ENCODE peak calls at places on chromosomes 2 and 18, in nine cellular contexts. One of them, this sample, is unnamed.

GRCh38 chr18:9177047-9177446 is 40.5 kb downstream of the ANKRD12 start:
- DNase-seq in breast epithelium: no peak
- DNase-seq in suprapubic skin: no peak
- DNase-seq in HCT116: no peak
- DNase-seq in SK-N-MC: peak
- DNase-seq in K562: no peak
- DNase-seq in GM23338: no peak
- DNase-seq in sigmoid colon: no peak
- DNase-seq in HL-60: no peak
- DNase-seq in this sample: no peak

GRCh38 chr2:161552015-161552414 is 72.2 kb upstream of the SLC4A10 start:
- DNase-seq in breast epithelium: no peak
- DNase-seq in HL-60: no peak
- DNase-seq in GM23338: no peak
- DNase-seq in suprapubic skin: no peak
- DNase-seq in sigmoid colon: no peak
- DNase-seq in K562: no peak
- DNase-seq in HCT116: no peak
- DNase-seq in SK-N-MC: no peak
- DNase-seq in this sample: no peak

GRCh38 chr2:6865346-6866238 is at the start of gene CMPK2:
- DNase-seq in GM23338: peak
- DNase-seq in K562: peak
- DNase-seq in HL-60: peak
- DNase-seq in breast epithelium: no peak
- DNase-seq in HCT116: no peak
- DNase-seq in sigmoid colon: peak
- DNase-seq in SK-N-MC: no peak
- DNase-seq in suprapubic skin: peak
- DNase-seq in this sample: peak

GRCh38 chr2:121253021-121253673 is 31.9 kb downstream of the TFCP2L1 start:
- DNase-seq in SK-N-MC: no peak
- DNase-seq in suprapubic skin: peak
- DNase-seq in HL-60: no peak
- DNase-seq in HCT116: no peak
- DNase-seq in sigmoid colon: peak
- DNase-seq in GM23338: no peak
- DNase-seq in breast epithelium: no peak
- DNase-seq in K562: peak
- DNase-seq in this sample: no peak

GRCh38 chr18:45724591-45724990 is 610 bp downstream of the SLC14A1 start:
- DNase-seq in K562: no peak
- DNase-seq in GM23338: no peak
- DNase-seq in breast epithelium: no peak
- DNase-seq in sigmoid colon: no peak
- DNase-seq in SK-N-MC: no peak
- DNase-seq in HL-60: no peak
- DNase-seq in suprapubic skin: no peak
- DNase-seq in HCT116: no peak
- DNase-seq in this sample: no peak

GRCh38 chr2:241620419-241620769 is 16.6 kb downstream of the THAP4 start:
- DNase-seq in GM23338: no peak
- DNase-seq in HL-60: no peak
- DNase-seq in sigmoid colon: no peak
- DNase-seq in breast epithelium: no peak
- DNase-seq in SK-N-MC: no peak
- DNase-seq in K562: peak
- DNase-seq in HCT116: peak
- DNase-seq in suprapubic skin: no peak
- DNase-seq in this sample: no peak

GRCh38 chr2:197198890-197199289 is 111.7 kb downstream of the ANKRD44 start:
- DNase-seq in sigmoid colon: no peak
- DNase-seq in suprapubic skin: peak
- DNase-seq in HCT116: no peak
- DNase-seq in K562: peak
- DNase-seq in HL-60: peak
- DNase-seq in SK-N-MC: no peak
- DNase-seq in GM23338: no peak
- DNase-seq in breast epithelium: peak
- DNase-seq in this sample: peak

GRCh38 chr2:231515603-231516002 is 14.6 kb downstream of the NMUR1 start:
- DNase-seq in HL-60: no peak
- DNase-seq in suprapubic skin: peak
- DNase-seq in K562: peak
- DNase-seq in HCT116: no peak
- DNase-seq in sigmoid colon: peak
- DNase-seq in breast epithelium: no peak
- DNase-seq in GM23338: no peak
- DNase-seq in SK-N-MC: no peak
- DNase-seq in this sample: no peak

GRCh38 chr2:26691140-26691539 is 1.4 kb upstream of the KCNK3 start:
- DNase-seq in sigmoid colon: no peak
- DNase-seq in HCT116: no peak
- DNase-seq in K562: no peak
- DNase-seq in SK-N-MC: no peak
- DNase-seq in suprapubic skin: no peak
- DNase-seq in GM23338: no peak
- DNase-seq in breast epithelium: no peak
- DNase-seq in HL-60: no peak
- DNase-seq in this sample: no peak

GRCh38 chr2:25062461-25062860 is 20.6 kb downstream of the EFR3B start:
- DNase-seq in GM23338: no peak
- DNase-seq in sigmoid colon: peak
- DNase-seq in SK-N-MC: no peak
- DNase-seq in HL-60: no peak
- DNase-seq in HCT116: no peak
- DNase-seq in suprapubic skin: no peak
- DNase-seq in K562: no peak
- DNase-seq in breast epithelium: peak
- DNase-seq in this sample: no peak

GRCh38 chr2:46909771-46910419 is 5.7 kb downstream of the MCFD2 start:
- DNase-seq in suprapubic skin: no peak
- DNase-seq in breast epithelium: no peak
- DNase-seq in HL-60: no peak
- DNase-seq in HCT116: peak
- DNase-seq in K562: no peak
- DNase-seq in GM23338: no peak
- DNase-seq in sigmoid colon: no peak
- DNase-seq in SK-N-MC: no peak
- DNase-seq in this sample: no peak
- TF ChIP-seq POLR2AphosphoS5 in suprapubic skin: no peak
- TF ChIP-seq POLR2AphosphoS5 in breast epithelium: no peak
- TF ChIP-seq POLR2AphosphoS5 in HL-60: no peak
- TF ChIP-seq POLR2AphosphoS5 in HCT116: peak
- TF ChIP-seq POLR2AphosphoS5 in K562: no peak
- TF ChIP-seq POLR2AphosphoS5 in GM23338: no peak
- TF ChIP-seq POLR2AphosphoS5 in sigmoid colon: no peak
- TF ChIP-seq POLR2AphosphoS5 in SK-N-MC: no peak
- TF ChIP-seq POLR2AphosphoS5 in this sample: no peak

DNA sequence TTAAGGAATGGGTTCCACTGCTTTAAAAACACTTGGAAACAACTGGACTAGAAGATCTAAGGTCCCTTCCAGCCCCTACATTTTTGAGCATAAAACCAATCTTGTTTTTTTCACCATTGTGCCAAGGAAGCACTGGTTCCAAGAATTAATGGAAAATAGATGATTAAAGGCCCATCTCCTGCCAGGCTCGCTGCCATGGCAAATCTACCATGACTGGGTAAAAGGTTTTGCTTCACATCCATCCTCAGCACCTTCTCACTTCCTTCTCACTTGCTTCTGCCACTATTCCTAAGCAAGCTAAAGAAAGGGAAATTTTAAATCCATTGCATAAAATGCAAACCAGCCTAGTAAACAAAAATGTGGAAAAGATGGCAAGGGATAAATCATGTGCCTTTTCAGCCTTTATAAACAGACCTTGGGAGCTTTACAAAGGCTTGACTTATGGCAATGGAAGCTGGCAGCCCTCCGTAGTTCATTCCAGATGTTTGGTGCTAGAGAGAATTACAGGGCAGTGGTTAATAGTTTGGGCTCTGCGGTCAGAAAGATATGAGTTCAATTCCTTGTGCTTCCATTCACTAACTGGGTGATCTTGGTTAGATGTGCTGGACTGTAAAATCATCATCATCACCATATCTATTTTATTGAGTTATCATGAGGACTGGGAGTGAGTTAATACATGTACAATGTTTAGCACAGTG is 27.0 kb upstream of the ST3GAL5 start:
- DNase-seq in sigmoid colon: no peak
- DNase-seq in HCT116: no peak
- DNase-seq in suprapubic skin: no peak
- DNase-seq in K562: no peak
- DNase-seq in GM23338: no peak
- DNase-seq in breast epithelium: peak
- DNase-seq in HL-60: no peak
- DNase-seq in SK-N-MC: no peak
- DNase-seq in this sample: no peak
- TF ChIP-seq POLR2AphosphoS5 in sigmoid colon: no peak
- TF ChIP-seq POLR2AphosphoS5 in HCT116: no peak
- TF ChIP-seq POLR2AphosphoS5 in suprapubic skin: no peak
- TF ChIP-seq POLR2AphosphoS5 in K562: no peak
- TF ChIP-seq POLR2AphosphoS5 in GM23338: no peak
- TF ChIP-seq POLR2AphosphoS5 in breast epithelium: no peak
- TF ChIP-seq POLR2AphosphoS5 in HL-60: no peak
- TF ChIP-seq POLR2AphosphoS5 in SK-N-MC: no peak
- TF ChIP-seq POLR2AphosphoS5 in this sample: no peak

GRCh38 chr2:30444283-30444682 is 2.8 kb upstream of the LCLAT1 start:
- DNase-seq in SK-N-MC: no peak
- DNase-seq in GM23338: no peak
- DNase-seq in breast epithelium: no peak
- DNase-seq in K562: no peak
- DNase-seq in HL-60: peak
- DNase-seq in sigmoid colon: no peak
- DNase-seq in HCT116: no peak
- DNase-seq in suprapubic skin: peak
- DNase-seq in this sample: no peak

GRCh38 chr2:30447149-30448045 is at the start of gene LCLAT1:
- DNase-seq in suprapubic skin: peak
- DNase-seq in sigmoid colon: peak
- DNase-seq in SK-N-MC: no peak
- DNase-seq in GM23338: peak
- DNase-seq in HCT116: peak
- DNase-seq in HL-60: peak
- DNase-seq in K562: peak
- DNase-seq in breast epithelium: peak
- DNase-seq in this sample: peak

GRCh38 chr2:30445266-30445821 is 1.7 kb upstream of the LCLAT1 start:
- DNase-seq in HL-60: no peak
- DNase-seq in GM23338: no peak
- DNase-seq in breast epithelium: no peak
- DNase-seq in K562: no peak
- DNase-seq in suprapubic skin: peak
- DNase-seq in sigmoid colon: no peak
- DNase-seq in HCT116: no peak
- DNase-seq in SK-N-MC: no peak
- DNase-seq in this sample: no peak

GRCh38 chr2:30448308-30448707 is 1.3 kb downstream of the LCLAT1 start:
- DNase-seq in GM23338: no peak
- DNase-seq in breast epithelium: no peak
- DNase-seq in SK-N-MC: no peak
- DNase-seq in HCT116: no peak
- DNase-seq in sigmoid colon: no peak
- DNase-seq in suprapubic skin: no peak
- DNase-seq in HL-60: no peak
- DNase-seq in K562: no peak
- DNase-seq in this sample: no peak

DNA sequence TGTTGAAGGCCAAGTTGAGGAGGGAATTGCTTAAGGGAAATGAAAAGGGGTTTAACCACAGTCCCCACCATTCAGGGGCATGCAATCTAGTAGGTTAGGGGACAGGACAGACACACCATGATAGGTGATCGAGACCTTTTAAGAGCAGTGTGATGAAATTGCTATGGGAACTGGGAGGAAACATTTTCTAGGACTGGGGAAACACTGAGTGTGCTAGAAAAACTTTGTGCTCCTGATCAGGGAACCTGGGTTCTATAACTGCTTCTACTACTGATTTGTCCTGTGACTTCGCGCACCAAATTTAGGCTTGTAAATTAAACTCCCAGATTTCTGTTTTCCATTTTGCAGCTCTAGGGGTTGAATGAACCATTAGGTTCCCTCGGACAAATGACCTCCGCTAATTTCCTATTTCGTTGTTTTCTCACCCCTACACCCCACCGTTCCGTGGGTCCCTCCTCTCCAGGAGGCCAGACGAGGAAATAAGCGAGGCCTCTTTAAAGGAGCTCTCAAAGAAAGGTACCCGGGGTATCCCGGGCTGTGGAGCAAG is 371 bp upstream of the LCLAT1 start:
- DNase-seq in GM23338: peak
- DNase-seq in breast epithelium: no peak
- DNase-seq in sigmoid colon: no peak
- DNase-seq in HCT116: no peak
- DNase-seq in suprapubic skin: no peak
- DNase-seq in SK-N-MC: no peak
- DNase-seq in HL-60: no peak
- DNase-seq in K562: peak
- DNase-seq in this sample: no peak
- TF ChIP-seq POLR2AphosphoS5 in GM23338: peak
- TF ChIP-seq POLR2AphosphoS5 in breast epithelium: no peak
- TF ChIP-seq POLR2AphosphoS5 in sigmoid colon: no peak
- TF ChIP-seq POLR2AphosphoS5 in HCT116: no peak
- TF ChIP-seq POLR2AphosphoS5 in suprapubic skin: no peak
- TF ChIP-seq POLR2AphosphoS5 in SK-N-MC: peak
- TF ChIP-seq POLR2AphosphoS5 in HL-60: no peak
- TF ChIP-seq POLR2AphosphoS5 in K562: no peak
- TF ChIP-seq POLR2AphosphoS5 in this sample: no peak

GRCh38 chr2:85272357-85272756 is 55.4 kb downstream of the TGOLN2 start:
- DNase-seq in SK-N-MC: no peak
- DNase-seq in HCT116: no peak
- DNase-seq in K562: no peak
- DNase-seq in GM23338: no peak
- DNase-seq in HL-60: no peak
- DNase-seq in sigmoid colon: no peak
- DNase-seq in suprapubic skin: no peak
- DNase-seq in breast epithelium: no peak
- DNase-seq in this sample: no peak

GRCh38 chr2:85276571-85277121 is 51.1 kb downstream of the TGOLN2 start:
- DNase-seq in sigmoid colon: no peak
- DNase-seq in K562: no peak
- DNase-seq in GM23338: no peak
- DNase-seq in HL-60: no peak
- DNase-seq in HCT116: no peak
- DNase-seq in SK-N-MC: no peak
- DNase-seq in suprapubic skin: no peak
- DNase-seq in breast epithelium: no peak
- DNase-seq in this sample: no peak

GRCh38 chr2:85275984-85276540 is 51.7 kb downstream of the TGOLN2 start:
- DNase-seq in suprapubic skin: no peak
- DNase-seq in breast epithelium: no peak
- DNase-seq in HCT116: no peak
- DNase-seq in GM23338: no peak
- DNase-seq in SK-N-MC: no peak
- DNase-seq in K562: no peak
- DNase-seq in HL-60: no peak
- DNase-seq in sigmoid colon: no peak
- DNase-seq in this sample: no peak

GRCh38 chr2:85277416-85278158 is 50.2 kb downstream of the TGOLN2 start:
- DNase-seq in K562: no peak
- DNase-seq in sigmoid colon: peak
- DNase-seq in HCT116: no peak
- DNase-seq in HL-60: no peak
- DNase-seq in GM23338: peak
- DNase-seq in suprapubic skin: no peak
- DNase-seq in breast epithelium: no peak
- DNase-seq in SK-N-MC: peak
- DNase-seq in this sample: peak

GRCh38 chr2:85273732-85274731 is 53.8 kb downstream of the TGOLN2 start:
- DNase-seq in breast epithelium: peak
- DNase-seq in HCT116: no peak
- DNase-seq in K562: peak
- DNase-seq in sigmoid colon: peak
- DNase-seq in GM23338: no peak
- DNase-seq in suprapubic skin: no peak
- DNase-seq in SK-N-MC: no peak
- DNase-seq in HL-60: no peak
- DNase-seq in this sample: no peak
- TF ChIP-seq POLR2AphosphoS5 in breast epithelium: no peak
- TF ChIP-seq POLR2AphosphoS5 in HCT116: peak
- TF ChIP-seq POLR2AphosphoS5 in K562: no peak
- TF ChIP-seq POLR2AphosphoS5 in sigmoid colon: no peak
- TF ChIP-seq POLR2AphosphoS5 in GM23338: no peak
- TF ChIP-seq POLR2AphosphoS5 in suprapubic skin: no peak
- TF ChIP-seq POLR2AphosphoS5 in SK-N-MC: no peak
- TF ChIP-seq POLR2AphosphoS5 in HL-60: no peak
- TF ChIP-seq POLR2AphosphoS5 in this sample: peak

This sample was measured in prostate gland.